ENCODE peak calls at places on chromosomes 7 and 10, in five cellular contexts. One of them, this sample, is unnamed.

GRCh38 chr10:96390460-96390864 is 31.7 kb upstream of the OPALIN start:
- DNase-seq in H9: no peak
- DNase-seq in tibial artery: peak; percentile 90
- DNase-seq in cardiac muscle cell: no peak
- DNase-seq in pancreas: peak; percentile 97
- DNase-seq in this sample: no peak

GRCh38 chr10:114471906-114472873 is 67.9 kb upstream of the AFAP1L2 start:
- DNase-seq in H9: no peak
- DNase-seq in tibial artery: no peak
- DNase-seq in cardiac muscle cell: no peak
- DNase-seq in pancreas: no peak
- DNase-seq in this sample: no peak

GRCh38 chr7:519974-520458 is 370 bp upstream of the PDGFA start:
- DNase-seq in H9: peak; percentile 74
- DNase-seq in tibial artery: peak; percentile 88
- DNase-seq in cardiac muscle cell: peak; percentile 75
- DNase-seq in pancreas: no peak
- DNase-seq in this sample: no peak

GRCh38 chr7:16078076-16078952 is 343.0 kb downstream of the CRPPA start:
- DNase-seq in H9: no peak
- DNase-seq in tibial artery: no peak
- DNase-seq in cardiac muscle cell: peak; percentile 76
- DNase-seq in pancreas: no peak
- DNase-seq in this sample: no peak

GRCh38 chr7:1812693-1813393 is 142.8 kb downstream of the ELFN1 start:
- DNase-seq in H9: no peak
- DNase-seq in tibial artery: peak; percentile 58
- DNase-seq in cardiac muscle cell: peak; percentile 44
- DNase-seq in pancreas: peak; percentile 64
- DNase-seq in this sample: no peak

GRCh38 chr7:47297120-47297519 is 284.8 kb downstream of the TNS3 start:
- DNase-seq in H9: no peak
- DNase-seq in tibial artery: no peak
- DNase-seq in cardiac muscle cell: no peak
- DNase-seq in pancreas: no peak
- DNase-seq in this sample: no peak

GRCh38 chr10:124663228-124663627 is 81.0 kb downstream of the FAM53B start:
- DNase-seq in H9: no peak
- DNase-seq in tibial artery: no peak
- DNase-seq in cardiac muscle cell: no peak
- DNase-seq in pancreas: peak; percentile 23
- DNase-seq in this sample: no peak

GRCh38 chr7:50534690-50535290 is 30.4 kb downstream of the DDC start:
- DNase-seq in H9: peak; percentile 71
- DNase-seq in tibial artery: no peak
- DNase-seq in cardiac muscle cell: no peak
- DNase-seq in pancreas: no peak
- DNase-seq in this sample: no peak

GRCh38 chr10:71603190-71603589 is 116.4 kb downstream of the C10orf105 start:
- DNase-seq in H9: no peak
- DNase-seq in tibial artery: no peak
- DNase-seq in cardiac muscle cell: no peak
- DNase-seq in pancreas: peak; percentile 37
- DNase-seq in this sample: no peak

GRCh38 chr7:11749629-11750028 is 82.4 kb downstream of the THSD7A start:
- DNase-seq in H9: no peak
- DNase-seq in tibial artery: no peak
- DNase-seq in cardiac muscle cell: no peak
- DNase-seq in pancreas: no peak
- DNase-seq in this sample: no peak

GRCh38 chr10:86091216-86091615 is 275.4 kb downstream of the GRID1 start:
- DNase-seq in H9: no peak
- DNase-seq in tibial artery: no peak
- DNase-seq in cardiac muscle cell: no peak
- DNase-seq in pancreas: no peak
- DNase-seq in this sample: no peak

GRCh38 chr10:5501976-5502902 is 2.9 kb upstream of the CALML5 start:
- DNase-seq in H9: no peak
- DNase-seq in tibial artery: peak; percentile 61
- DNase-seq in cardiac muscle cell: peak; percentile 24
- DNase-seq in pancreas: no peak
- DNase-seq in this sample: no peak

GRCh38 chr7:87875151-87876039 is 765 bp downstream of the SLC25A40 start:
- DNase-seq in H9: no peak
- DNase-seq in tibial artery: no peak
- DNase-seq in cardiac muscle cell: no peak
- DNase-seq in pancreas: no peak
- DNase-seq in this sample: no peak

GRCh38 chr10:97116534-97117162 is 69.1 kb downstream of the SLIT1 start:
- DNase-seq in H9: no peak
- DNase-seq in tibial artery: no peak
- DNase-seq in cardiac muscle cell: no peak
- DNase-seq in pancreas: no peak
- DNase-seq in this sample: no peak

GRCh38 chr10:28082316-28082715 is 83.4 kb upstream of the ODAD2 start:
- DNase-seq in H9: no peak
- DNase-seq in tibial artery: no peak
- DNase-seq in cardiac muscle cell: no peak
- DNase-seq in pancreas: no peak
- DNase-seq in this sample: no peak

GRCh38 chr10:100328198-100328597 is 1.8 kb downstream of the PKD2L1 start:
- DNase-seq in H9: no peak
- DNase-seq in tibial artery: no peak
- DNase-seq in cardiac muscle cell: no peak
- DNase-seq in pancreas: no peak
- DNase-seq in this sample: no peak
- H3K27me3 ChIP-seq in H9: no peaks in the 10 kb centered on the region
- H3K27me3 ChIP-seq in tibial artery: no peaks in the 10 kb centered on the region
- H3K27me3 ChIP-seq in cardiac muscle cell: peaks cover 18% of the 10 kb centered on the region
- H3K27me3 ChIP-seq in pancreas: no peaks in the 10 kb centered on the region
- H3K27me3 ChIP-seq in this sample: no peaks in the 10 kb centered on the region

DNA sequence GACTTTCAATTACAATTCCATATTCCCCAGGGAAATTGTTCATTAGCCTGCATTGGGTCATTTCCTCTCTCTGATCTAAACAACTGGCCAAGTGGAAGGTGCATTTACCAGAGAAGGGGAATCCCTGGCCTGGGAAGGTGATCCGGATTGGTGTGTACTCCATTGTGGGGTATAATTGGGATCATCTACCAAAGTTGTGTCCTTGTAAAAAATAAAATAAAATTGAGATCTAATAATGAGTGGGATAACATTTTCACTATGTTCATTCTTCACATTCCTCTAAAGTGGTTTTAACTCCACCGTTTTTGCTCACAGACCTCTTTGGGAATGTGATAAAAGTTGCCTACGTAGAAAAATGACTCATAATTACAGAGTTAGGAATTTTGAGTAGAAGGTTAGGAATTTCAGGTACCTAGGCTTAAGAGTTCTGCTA is 22.8 kb downstream of the ARL5B start:
- DNase-seq in H9: no peak
- DNase-seq in tibial artery: no peak
- DNase-seq in cardiac muscle cell: no peak
- DNase-seq in pancreas: no peak
- DNase-seq in this sample: no peak
- TF ChIP-seq CTCF in H9: no peak
- TF ChIP-seq CTCF in tibial artery: no peak
- TF ChIP-seq CTCF in cardiac muscle cell: no peak
- TF ChIP-seq CTCF in pancreas: no peak
- TF ChIP-seq CTCF in this sample: no peak

GRCh38 chr10:47303105-47303504 is 3.1 kb downstream of the GDF10 start:
- DNase-seq in H9: no peak
- DNase-seq in tibial artery: no peak
- DNase-seq in cardiac muscle cell: no peak
- DNase-seq in pancreas: no peak
- DNase-seq in this sample: no peak

GRCh38 chr10:47299611-47299988 is 397 bp upstream of the GDF10 start:
- DNase-seq in H9: no peak
- DNase-seq in tibial artery: no peak
- DNase-seq in cardiac muscle cell: no peak
- DNase-seq in pancreas: no peak
- DNase-seq in this sample: no peak

GRCh38 chr10:47303866-47304265 is 3.9 kb downstream of the GDF10 start:
- DNase-seq in H9: no peak
- DNase-seq in tibial artery: no peak
- DNase-seq in cardiac muscle cell: no peak
- DNase-seq in pancreas: peak; percentile 48
- DNase-seq in this sample: no peak

GRCh38 chr10:47299989-47300931 is at the start of gene GDF10:
- DNase-seq in H9: no peak
- DNase-seq in tibial artery: no peak
- DNase-seq in cardiac muscle cell: peak; percentile 52
- DNase-seq in pancreas: peak; percentile 86
- DNase-seq in this sample: peak; percentile 25

GRCh38 chr10:47301833-47302232 is 1.8 kb downstream of the GDF10 start:
- DNase-seq in H9: no peak
- DNase-seq in tibial artery: no peak
- DNase-seq in cardiac muscle cell: no peak
- DNase-seq in pancreas: peak; percentile 67
- DNase-seq in this sample: no peak
- H3K27me3 ChIP-seq in H9: peaks cover 14% of the 10 kb centered on the region
- H3K27me3 ChIP-seq in tibial artery: no peaks in the 10 kb centered on the region
- H3K27me3 ChIP-seq in cardiac muscle cell: peaks cover 68% of the 10 kb centered on the region
- H3K27me3 ChIP-seq in pancreas: no peaks in the 10 kb centered on the region
- H3K27me3 ChIP-seq in this sample: no peaks in the 10 kb centered on the region

GRCh38 chr10:60848126-60848525 is 69.8 kb downstream of the CDK1 start:
- DNase-seq in H9: no peak
- DNase-seq in tibial artery: no peak
- DNase-seq in cardiac muscle cell: no peak
- DNase-seq in pancreas: no peak
- DNase-seq in this sample: peak; percentile 55
- TF ChIP-seq CTCF in H9: no peak
- TF ChIP-seq CTCF in tibial artery: no peak
- TF ChIP-seq CTCF in cardiac muscle cell: no peak
- TF ChIP-seq CTCF in pancreas: no peak
- TF ChIP-seq CTCF in this sample: no peak

GRCh38 chr7:109062798-109063197 is 493.1 kb downstream of the DNAJB9 start:
- DNase-seq in H9: no peak
- DNase-seq in tibial artery: no peak
- DNase-seq in cardiac muscle cell: no peak
- DNase-seq in pancreas: no peak
- DNase-seq in this sample: no peak
- H3K27me3 ChIP-seq in H9: no peaks in the 10 kb centered on the region
- H3K27me3 ChIP-seq in tibial artery: no peaks in the 10 kb centered on the region
- H3K27me3 ChIP-seq in cardiac muscle cell: no peaks in the 10 kb centered on the region
- H3K27me3 ChIP-seq in pancreas: no peaks in the 10 kb centered on the region
- H3K27me3 ChIP-seq in this sample: no peaks in the 10 kb centered on the region

GRCh38 chr7:152737833-152738232 is 21.7 kb upstream of the ACTR3B start:
- DNase-seq in H9: no peak
- DNase-seq in tibial artery: no peak
- DNase-seq in cardiac muscle cell: no peak
- DNase-seq in pancreas: no peak
- DNase-seq in this sample: no peak
- TF ChIP-seq CTCF in H9: no peak
- TF ChIP-seq CTCF in tibial artery: no peak
- TF ChIP-seq CTCF in cardiac muscle cell: no peak
- TF ChIP-seq CTCF in pancreas: no peak
- TF ChIP-seq CTCF in this sample: no peak

GRCh38 chr10:87863102-87863943 is at the start of the genes KLLN and PTEN:
- DNase-seq in H9: peak; percentile 89
- DNase-seq in tibial artery: peak; percentile 93
- DNase-seq in cardiac muscle cell: peak; percentile 95
- DNase-seq in pancreas: peak; percentile 94
- DNase-seq in this sample: peak; percentile 94

GRCh38 chr10:87861953-87862643 is 1.2 kb downstream of the KLLN start:
- DNase-seq in H9: peak; percentile 98
- DNase-seq in tibial artery: peak; percentile 99
- DNase-seq in cardiac muscle cell: peak; percentile 98
- DNase-seq in pancreas: peak; percentile 97
- DNase-seq in this sample: peak; percentile 97

GRCh38 chr10:87861566-87861952 is 1.8 kb downstream of the KLLN start:
- DNase-seq in H9: peak; percentile 62
- DNase-seq in tibial artery: peak; percentile 87
- DNase-seq in cardiac muscle cell: peak; percentile 66
- DNase-seq in pancreas: peak; percentile 90
- DNase-seq in this sample: peak; percentile 74

GRCh38 chr10:87861034-87861433 is 2.3 kb downstream of the KLLN start:
- DNase-seq in H9: no peak
- DNase-seq in tibial artery: no peak
- DNase-seq in cardiac muscle cell: no peak
- DNase-seq in pancreas: no peak
- DNase-seq in this sample: no peak

DNA sequence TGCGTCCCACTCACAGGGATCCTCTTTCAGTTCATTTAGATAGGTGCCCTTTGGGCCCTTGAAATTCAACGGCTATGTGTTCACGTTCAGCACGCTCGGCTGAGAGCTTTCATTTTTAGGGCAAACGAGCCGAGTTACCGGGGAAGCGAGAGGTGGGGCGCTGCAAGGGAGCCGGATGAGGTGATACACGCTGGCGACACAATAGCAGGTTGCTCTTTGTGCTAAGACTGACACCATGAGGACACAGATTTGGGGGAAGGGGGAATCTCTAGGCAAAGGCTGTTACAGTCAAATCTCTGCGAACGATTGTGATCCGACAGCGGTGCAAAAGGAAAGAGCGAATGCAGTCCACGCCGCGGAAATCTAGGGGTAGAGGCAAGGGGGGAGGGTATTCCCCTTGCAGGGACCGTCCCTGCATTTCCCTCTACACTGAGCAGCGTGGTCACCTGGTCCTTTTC is 660 bp downstream of the KLLN start:
- DNase-seq in H9: no peak
- DNase-seq in tibial artery: no peak
- DNase-seq in cardiac muscle cell: no peak
- DNase-seq in pancreas: peak; percentile 44
- DNase-seq in this sample: no peak
- H3K27me3 ChIP-seq in H9: no peaks in the 10 kb centered on the region
- H3K27me3 ChIP-seq in tibial artery: no peaks in the 10 kb centered on the region
- H3K27me3 ChIP-seq in cardiac muscle cell: no peaks in the 10 kb centered on the region
- H3K27me3 ChIP-seq in pancreas: no peaks in the 10 kb centered on the region
- H3K27me3 ChIP-seq in this sample: no peaks in the 10 kb centered on the region